ENCODE peak calls at places on chromosome 2, in five cellular contexts. W, I, G, F and Z are unnamed samples.

GRCh38 chr2:187299122-187299906 is 148.7 kb downstream of the CALCRL start:
- DNase-seq in G (peak), W (no peak), F (peak), I (no peak), Z (no peak)

GRCh38 chr2:109129921-109130725 is 1.1 kb downstream of the SH3RF3 start:
- DNase-seq in G (peak), F (no peak), W (no peak), I (peak), Z (no peak)

GRCh38 chr2:68521037-68521436 is 53.7 kb downstream of the APLF start:
- DNase-seq in F (no peak), W (no peak), I (no peak), G (no peak), Z (no peak)

GRCh38 chr2:206804326-206804725 is 38.9 kb downstream of the FASTKD2 start:
- DNase-seq in F (no peak), G (no peak), I (no peak), W (no peak), Z (no peak)

GRCh38 chr2:30225131-30225762 is 6.1 kb upstream of the LBH start:
- DNase-seq in F (no peak), G (peak), I (peak), W (no peak), Z (no peak)

GRCh38 chr2:176018708-176019107 is 16.6 kb upstream of the LNPK start:
- DNase-seq in F (no peak), W (no peak), I (no peak), G (no peak), Z (no peak)

GRCh38 chr2:172113617-172114016 is 10.9 kb upstream of the DLX2 start:
- DNase-seq in G (peak), I (no peak), F (peak), W (no peak), Z (no peak)

GRCh38 chr2:8413589-8414135 is 268.2 kb upstream of the ID2 start:
- DNase-seq in F (no peak), W (no peak), G (no peak), I (no peak), Z (no peak)

GRCh38 chr2:146777181-146777580 is 1067.6 kb upstream of the ACVR2A start:
- DNase-seq in F (no peak), I (no peak), W (no peak), G (no peak), Z (no peak)

GRCh38 chr2:30721241-30721640 is 86.0 kb downstream of the CAPN13 start:
- DNase-seq in F (no peak), G (no peak), W (no peak), I (no peak), Z (no peak)

GRCh38 chr2:217980036-217980435 is 22.8 kb downstream of the TNS1 start:
- DNase-seq in G (no peak), F (no peak), W (no peak), I (no peak), Z (no peak)

GRCh38 chr2:72147303-72147970 is at the start of gene CYP26B1:
- DNase-seq in I (no peak), F (peak), W (no peak), G (no peak), Z (no peak)